ENCODE peak calls at places on chromosomes 7 and 10, in ten cellular contexts. P is BJ, Y is bronchial epithelial cell, I is right atrium auricular region, T is heart left ventricle, M is B cell, O is fibroblast of mammary gland, Q is neural crest cell, R is endothelial cell, J is lower lobe of right lung. A is an unnamed sample.

GRCh38 chr7:130491841-130492518 is at the start of gene MEST:
- DNase-seq in P (no peak), Y (no peak), I (no peak), T (peak), M (peak), O (no peak), Q (peak), R (peak), J (peak), A (no peak)

GRCh38 chr10:117137911-117138642 is at the start of gene VAX1:
- DNase-seq in P (no peak), Y (no peak), I (no peak), T (no peak), M (peak), O (no peak), Q (no peak), R (peak), J (no peak), A (no peak)

GRCh38 chr7:103447073-103447960 is 1.3 kb upstream of the SLC26A5 start:
- DNase-seq in P (no peak), Y (peak), I (no peak), T (no peak), M (peak), O (peak), Q (peak), R (peak), J (no peak), A (no peak)

GRCh38 chr10:9302142-9302746 is 1247.8 kb downstream of the GATA3 start:
- DNase-seq in P (peak), Y (peak), I (no peak), T (no peak), M (no peak), O (peak), Q (no peak), R (peak), J (no peak), A (no peak)

GRCh38 chr10:97180367-97180763 is 5.4 kb downstream of the SLIT1 start:
- DNase-seq in P (no peak), Y (no peak), I (no peak), T (no peak), M (no peak), O (no peak), Q (no peak), R (no peak), J (no peak), A (peak)

GRCh38 chr10:43420369-43421200 is 11.6 kb upstream of the HNRNPF start:
- DNase-seq in P (peak), Y (peak), I (peak), T (peak), M (peak), O (peak), Q (peak), R (peak), J (peak), A (no peak)

GRCh38 chr7:15199482-15199881 is 296.9 kb upstream of the DGKB start:
- DNase-seq in P (no peak), Y (peak), I (no peak), T (no peak), M (no peak), O (peak), Q (no peak), R (no peak), J (no peak), A (no peak)

GRCh38 chr10:89888647-89889046 is 187.3 kb downstream of the KIF20B start:
- DNase-seq in P (no peak), Y (no peak), I (no peak), T (no peak), M (peak), O (no peak), Q (no peak), R (no peak), J (no peak), A (no peak)

GRCh38 chr7:37987732-37988131 is 67.3 kb downstream of the EPDR1 start:
- DNase-seq in P (no peak), Y (peak), I (no peak), T (no peak), M (no peak), O (peak), Q (no peak), R (no peak), J (no peak), A (no peak)

GRCh38 chr10:70664702-70665195 is 7.6 kb upstream of the ADAMTS14 start:
- DNase-seq in P (peak), Y (peak), I (no peak), T (no peak), M (no peak), O (peak), Q (no peak), R (no peak), J (no peak), A (peak)

GRCh38 chr7:125316451-125316850 is 386.8 kb upstream of the POT1 start:
- DNase-seq in P (no peak), Y (peak), I (no peak), T (no peak), M (no peak), O (no peak), Q (no peak), R (peak), J (no peak), A (no peak)

GRCh38 chr7:35705932-35706461 is 11.1 kb upstream of the HERPUD2 start:
- DNase-seq in P (no peak), Y (no peak), I (no peak), T (no peak), M (no peak), O (no peak), Q (no peak), R (no peak), J (no peak), A (no peak)

GRCh38 chr10:132461103-132461682 is 64.2 kb downstream of the PWWP2B start:
- DNase-seq in P (no peak), Y (no peak), I (no peak), T (no peak), M (peak), O (no peak), Q (no peak), R (no peak), J (no peak), A (no peak)

GRCh38 chr10:51001587-51001986 is 72.7 kb upstream of the PRKG1 start:
- DNase-seq in P (no peak), Y (peak), I (no peak), T (no peak), M (no peak), O (peak), Q (no peak), R (no peak), J (no peak), A (no peak)

GRCh38 chr10:27760867-27761266 is 15.2 kb upstream of the MKX start:
- DNase-seq in P (no peak), Y (no peak), I (no peak), T (no peak), M (no peak), O (no peak), Q (no peak), R (no peak), J (no peak), A (no peak)

GRCh38 chr10:86646532-86646931 is 7.8 kb upstream of the OPN4 start:
- DNase-seq in P (no peak), Y (no peak), I (peak), T (no peak), M (no peak), O (no peak), Q (no peak), R (no peak), J (no peak), A (no peak)

GRCh38 chr7:124257638-124258308 is 224.9 kb upstream of the TMEM229A start:
- DNase-seq in P (no peak), Y (no peak), I (no peak), T (no peak), M (no peak), O (no peak), Q (no peak), R (no peak), J (no peak), A (no peak)

GRCh38 chr7:100019908-100020307 is 4.5 kb downstream of the ZKSCAN1 start:
- DNase-seq in P (no peak), Y (no peak), I (no peak), T (no peak), M (no peak), O (no peak), Q (no peak), R (no peak), J (no peak), A (no peak)

DNA sequence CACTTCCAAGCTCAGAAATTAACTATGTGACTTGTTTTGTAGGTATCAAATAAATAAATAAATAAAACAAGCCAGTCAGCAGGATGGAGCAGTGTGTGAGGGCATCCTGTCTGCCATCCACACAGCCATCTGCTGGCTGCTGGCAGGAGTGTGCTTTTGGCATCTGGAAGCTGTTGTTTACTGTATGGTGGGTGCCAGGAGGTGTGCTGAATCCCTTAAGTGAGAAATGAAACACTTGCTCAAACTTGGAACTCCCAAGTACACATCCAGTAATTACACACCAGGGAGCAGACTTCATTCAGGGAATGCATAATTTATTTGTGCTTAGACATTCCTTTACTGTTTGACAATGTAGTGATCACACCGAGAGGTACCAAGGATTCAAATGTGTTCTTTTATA is 16.9 kb upstream of the TAX1BP1 start:
- DNase-seq in P (no peak), Y (peak), I (no peak), T (no peak), M (no peak), O (no peak), Q (no peak), R (peak), J (no peak), A (no peak)
- TF ChIP-seq CTCF in P (no peak), Y (peak), I (peak), T (no peak), M (no peak), O (peak), Q (no peak), R (no peak), J (no peak), A (peak)

GRCh38 chr7:147245274-147245673 is 1128.7 kb downstream of the CNTNAP2 start:
- DNase-seq in P (no peak), Y (peak), I (no peak), T (no peak), M (no peak), O (peak), Q (peak), R (peak), J (no peak), A (no peak)
- TF ChIP-seq CTCF in P (peak), Y (peak), I (peak), T (peak), M (peak), O (peak), Q (peak), R (peak), J (peak), A (peak)

GRCh38 chr7:157253850-157254249 is 83.0 kb upstream of the DNAJB6 start:
- DNase-seq in P (no peak), Y (peak), I (no peak), T (peak), M (no peak), O (no peak), Q (no peak), R (no peak), J (peak), A (no peak)
- TF ChIP-seq CTCF in P (no peak), Y (peak), I (peak), T (no peak), M (no peak), O (no peak), Q (no peak), R (no peak), J (peak), A (no peak)

DNA sequence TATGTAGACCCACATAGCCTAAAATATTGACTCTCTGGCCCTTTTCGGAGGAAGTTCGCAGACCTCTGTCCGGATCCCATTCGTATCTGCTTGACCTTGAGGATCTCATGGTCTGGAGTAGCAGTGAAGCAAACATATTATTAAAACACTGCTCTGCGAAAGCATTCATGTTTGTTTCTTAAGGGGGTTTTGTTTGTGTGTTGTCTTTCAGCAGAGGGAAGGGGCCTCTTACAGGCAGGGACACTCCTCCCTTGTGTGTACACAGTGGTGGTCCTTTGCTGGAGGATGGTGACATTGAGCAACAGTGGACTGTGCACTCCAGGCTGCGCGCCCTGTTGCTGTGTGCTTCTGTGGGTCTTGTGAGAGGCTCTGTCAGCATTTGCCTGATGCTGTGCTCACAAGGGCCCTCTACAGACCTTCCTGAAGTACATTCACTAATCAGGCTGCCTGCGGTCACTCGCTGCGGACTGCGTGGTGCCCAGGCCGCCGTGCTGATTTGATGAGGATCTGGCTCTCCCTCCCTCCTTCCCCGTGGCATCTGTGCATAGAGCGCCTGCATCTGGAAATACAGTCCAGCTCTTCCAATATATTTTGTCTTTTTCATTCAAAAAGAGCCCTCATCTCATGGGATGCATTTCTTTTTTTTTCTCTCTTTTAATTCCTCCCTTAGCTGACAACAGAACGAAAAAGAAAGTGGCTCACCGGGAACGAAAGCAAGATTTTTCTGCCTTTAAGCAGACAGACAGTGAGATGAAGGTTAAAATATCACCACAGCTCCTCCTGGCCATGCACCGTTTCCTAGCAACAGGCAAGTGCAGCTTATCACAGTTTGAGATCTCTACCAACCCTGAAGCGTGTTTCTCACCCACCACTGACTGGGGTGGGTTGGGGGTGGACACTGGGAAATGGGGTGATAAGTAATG is 135.8 kb downstream of the CNNM2 start:
- DNase-seq in P (peak), Y (peak), I (peak), T (peak), M (no peak), O (peak), Q (peak), R (peak), J (peak), A (no peak)
- TF ChIP-seq CTCF in P (peak), Y (peak), I (peak), T (no peak), M (no peak), O (peak), Q (peak), R (no peak), J (peak), A (peak)

GRCh38 chr10:110192552-110192951 is 14.9 kb upstream of the MXI1 start:
- DNase-seq in P (no peak), Y (no peak), I (peak), T (no peak), M (no peak), O (peak), Q (no peak), R (no peak), J (no peak), A (no peak)
- TF ChIP-seq CTCF in P (no peak), Y (no peak), I (peak), T (no peak), M (no peak), O (peak), Q (no peak), R (no peak), J (no peak), A (peak)

DNA sequence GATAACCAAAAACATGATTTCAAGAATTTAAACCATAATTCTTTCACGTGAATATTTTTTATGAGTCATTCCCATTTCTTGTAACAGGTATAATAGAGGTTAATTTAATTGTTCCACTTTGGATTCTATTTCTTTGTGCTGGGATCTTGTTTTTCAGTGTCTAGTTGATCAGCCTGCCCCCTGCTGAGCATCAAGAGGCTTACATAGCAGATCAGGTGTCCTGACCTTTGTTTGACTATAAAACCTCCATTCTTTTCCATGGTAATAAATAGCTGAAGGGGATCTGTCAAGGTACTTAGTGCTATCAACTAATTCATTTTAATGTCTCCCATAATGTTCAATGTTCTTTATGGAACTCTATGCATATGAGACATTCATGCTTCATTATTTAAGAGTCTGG is 4.9 kb downstream of the COL17A1 start:
- DNase-seq in P (no peak), Y (peak), I (no peak), T (no peak), M (no peak), O (peak), Q (no peak), R (no peak), J (no peak), A (no peak)
- TF ChIP-seq CTCF in P (peak), Y (peak), I (peak), T (no peak), M (peak), O (peak), Q (peak), R (peak), J (peak), A (peak)

GRCh38 chr10:113475381-113475807 is 77.5 kb upstream of the HABP2 start:
- DNase-seq in P (peak), Y (peak), I (no peak), T (peak), M (no peak), O (peak), Q (no peak), R (no peak), J (no peak), A (no peak)
- TF ChIP-seq CTCF in P (peak), Y (peak), I (no peak), T (no peak), M (no peak), O (peak), Q (no peak), R (no peak), J (no peak), A (peak)

A was measured in chondrocyte.